ENCODE peak calls at places on chromosomes 3 and 15, in six cellular contexts. D is Panc1, M is mammary epithelial cell, H is cardiac muscle cell, F is suprapubic skin, Q is H9. A is an unnamed sample.

GRCh38 chr15:35746121-35746520 is 200.2 kb upstream of the DPH6 start:
- DNase-seq in D (no peak), H (no peak), M (peak; percentile 60), Q (no peak), F (no peak), A (no peak)

GRCh38 chr15:41115652-41116115 is 396 bp downstream of the INO80 start:
- DNase-seq in M (peak; percentile 65), D (no peak), F (peak; percentile 83), H (peak; percentile 76), Q (no peak), A (peak; percentile 25)

GRCh38 chr3:158381274-158381868 is 189.6 kb upstream of the MLF1 start:
- DNase-seq in Q (no peak), M (peak; percentile 6), D (peak; percentile 55), F (no peak), H (no peak), A (no peak)

GRCh38 chr3:56878046-56878445 is 76.3 kb upstream of the ARHGEF3 start:
- DNase-seq in H (peak; percentile 4), D (no peak), M (no peak), Q (no peak), F (no peak), A (no peak)

GRCh38 chr3:139319428-139320402 is 24.1 kb upstream of the MRPS22 start:
- DNase-seq in H (peak; percentile 43), M (no peak), D (no peak), Q (peak; percentile 86), F (peak; percentile 44), A (no peak)

GRCh38 chr3:140244893-140245292 is 309.9 kb downstream of the CLSTN2 start:
- DNase-seq in F (no peak), H (peak; percentile 11), D (no peak), Q (no peak), M (no peak), A (no peak)

GRCh38 chr15:59339252-59339672 is 33.4 kb downstream of the MYO1E start:
- DNase-seq in H (no peak), D (no peak), F (no peak), Q (no peak), M (peak; percentile 94), A (no peak)

GRCh38 chr15:63891079-63891762 is 57.5 kb upstream of the HERC1 start:
- DNase-seq in D (peak; percentile 74), Q (peak; percentile 89), F (peak; percentile 83), H (peak; percentile 81), M (peak; percentile 60), A (peak; percentile 15)

GRCh38 chr3:48426401-48426909 is 3.4 kb downstream of the PLXNB1 start:
- DNase-seq in H (no peak), Q (no peak), F (no peak), D (no peak), M (no peak), A (no peak)

GRCh38 chr3:11774296-11774877 is 72.3 kb downstream of the TAMM41 start:
- DNase-seq in F (no peak), H (peak; percentile 48), M (peak; percentile 58), Q (peak; percentile 85), D (no peak), A (no peak)

GRCh38 chr3:33047842-33048834 is 48.8 kb downstream of the GLB1 start:
- DNase-seq in D (no peak), Q (no peak), M (peak; percentile 55), F (no peak), H (no peak), A (no peak)

GRCh38 chr15:42510258-42511009 is 15.0 kb downstream of the SNAP23 start:
- DNase-seq in Q (no peak), M (no peak), H (no peak), D (no peak), F (no peak), A (no peak)

GRCh38 chr3:187974857-187975257 is 179.1 kb upstream of the LPP start:
- DNase-seq in Q (no peak), H (no peak), F (no peak), D (no peak), M (no peak), A (no peak)

GRCh38 chr15:57429098-57429497 is 52.8 kb downstream of the CGNL1 start:
- DNase-seq in H (no peak), M (no peak), Q (no peak), D (no peak), F (no peak), A (no peak)
- H3K4me1 ChIP-seq in H (peaks cover 74% of the 10 kb centered on the region), M (peaks cover 6% of the 10 kb centered on the region), Q (peaks cover 6% of the 10 kb centered on the region), D (no peaks in the 10 kb centered on the region), F (peaks cover 41% of the 10 kb centered on the region), A (peaks cover 48% of the 10 kb centered on the region)

GRCh38 chr3:75140904-75141615 is 523.1 kb upstream of the FRG2C start:
- DNase-seq in H (no peak), M (peak; percentile 35), Q (no peak), D (no peak), F (no peak), A (no peak)
- TF ChIP-seq CTCF in H (no peak), M (no peak), Q (peak; percentile 11), D (no peak), F (no peak), A (no peak)

GRCh38 chr3:70749122-70749521 is 436.7 kb upstream of the MDFIC2 start:
- DNase-seq in Q (no peak), D (no peak), F (no peak), H (no peak), M (no peak), A (no peak)

GRCh38 chr3:70747847-70748246 is 435.4 kb upstream of the MDFIC2 start:
- DNase-seq in F (no peak), M (no peak), Q (no peak), D (no peak), H (no peak), A (no peak)

GRCh38 chr3:70744536-70744935 is 432.1 kb upstream of the MDFIC2 start:
- DNase-seq in D (no peak), H (no peak), F (no peak), Q (no peak), M (no peak), A (no peak)

GRCh38 chr3:70753572-70753971 is 441.1 kb upstream of the MDFIC2 start:
- DNase-seq in M (no peak), F (no peak), Q (peak; percentile 31), H (peak; percentile 24), D (no peak), A (no peak)

GRCh38 chr3:70748593-70748992 is 436.2 kb upstream of the MDFIC2 start:
- DNase-seq in Q (peak; percentile 33), H (no peak), F (no peak), M (no peak), D (no peak), A (no peak)
- H3K4me1 ChIP-seq in Q (peaks cover 5% of the 10 kb centered on the region), H (no peaks in the 10 kb centered on the region), F (no peaks in the 10 kb centered on the region), M (no peaks in the 10 kb centered on the region), D (no peaks in the 10 kb centered on the region), A (no peaks in the 10 kb centered on the region)

GRCh38 chr3:72974956-72975355 is 21.7 kb upstream of the PPP4R2 start:
- DNase-seq in D (no peak), F (no peak), Q (no peak), M (no peak), H (no peak), A (no peak)

GRCh38 chr3:72977463-72977862 is 19.1 kb upstream of the PPP4R2 start:
- DNase-seq in Q (no peak), H (no peak), D (no peak), M (no peak), F (no peak), A (no peak)

GRCh38 chr3:72976182-72976825 is 20.3 kb upstream of the PPP4R2 start:
- DNase-seq in D (no peak), M (no peak), F (no peak), H (no peak), Q (no peak), A (no peak)

GRCh38 chr3:72973786-72974185 is 22.8 kb upstream of the PPP4R2 start:
- DNase-seq in M (no peak), Q (no peak), H (no peak), D (no peak), F (no peak), A (no peak)

GRCh38 chr3:72977060-72977459 is 19.6 kb upstream of the PPP4R2 start:
- DNase-seq in M (no peak), D (no peak), H (no peak), F (no peak), Q (no peak), A (no peak)
- TF ChIP-seq CTCF in M (no peak), D (no peak), H (no peak), F (no peak), Q (peak; percentile 37), A (no peak)

GRCh38 chr15:60572462-60573214 is 93.7 kb upstream of the ICE2 start:
- DNase-seq in D (no peak), H (no peak), Q (no peak), M (no peak), F (no peak), A (no peak)

GRCh38 chr15:60568301-60568742 is 89.4 kb upstream of the ICE2 start:
- DNase-seq in H (no peak), Q (peak; percentile 51), D (no peak), M (no peak), F (no peak), A (no peak)

GRCh38 chr15:60570936-60571530 is 92.1 kb upstream of the ICE2 start:
- DNase-seq in Q (no peak), D (no peak), M (no peak), H (no peak), F (no peak), A (no peak)

GRCh38 chr15:60568883-60569495 is 90.0 kb upstream of the ICE2 start:
- DNase-seq in D (no peak), F (no peak), Q (no peak), M (no peak), H (no peak), A (no peak)

DNA sequence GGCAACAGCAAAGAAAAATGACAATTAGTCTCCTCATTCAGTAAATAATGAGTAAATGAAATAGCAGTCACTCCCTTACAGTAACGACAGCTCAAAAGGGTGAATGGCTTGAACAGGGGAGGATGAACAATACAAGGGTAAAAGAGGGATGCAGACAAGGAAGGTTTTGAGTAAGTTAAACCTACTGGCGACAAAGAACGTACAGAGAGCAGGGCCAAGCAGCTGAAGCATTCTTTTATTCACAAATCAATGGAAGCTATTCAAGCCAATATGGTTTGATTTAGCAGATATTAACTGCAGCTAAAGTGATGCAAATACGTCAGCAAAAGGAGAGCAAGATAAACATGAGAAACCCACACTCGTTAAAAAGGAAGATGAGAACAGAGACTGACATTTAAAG is 90.7 kb upstream of the ICE2 start:
- DNase-seq in H (no peak), D (no peak), M (no peak), F (no peak), Q (no peak), A (no peak)
- H3K4me1 ChIP-seq in H (no peaks in the 10 kb centered on the region), D (no peaks in the 10 kb centered on the region), M (no peaks in the 10 kb centered on the region), F (peaks cover 4% of the 10 kb centered on the region), Q (peaks cover 7% of the 10 kb centered on the region), A (peaks cover 6% of the 10 kb centered on the region)

A was measured in thoracic aorta.